ENCODE peak calls at places on chromosomes 6 and 20, in seven cellular contexts. One of them, this sample, is unnamed.

GRCh38 chr20:48460681-48461080 is 367.1 kb downstream of the PREX1 start:
- DNase-seq in astrocyte of the cerebellum: no peak
- DNase-seq in HFF-Myc: no peak
- DNase-seq in hepatocyte: no peak
- DNase-seq in CD8-positive, alpha-beta T cell: no peak
- DNase-seq in CD4-positive, alpha-beta memory T cell: no peak
- DNase-seq in skeletal muscle cell: no peak
- DNase-seq in this sample: no peak

GRCh38 chr6:146027586-146028249 is 1.1 kb upstream of the GRM1 start:
- DNase-seq in skeletal muscle cell: no peak
- DNase-seq in hepatocyte: no peak
- DNase-seq in CD8-positive, alpha-beta T cell: no peak
- DNase-seq in CD4-positive, alpha-beta memory T cell: no peak
- DNase-seq in astrocyte of the cerebellum: no peak
- DNase-seq in HFF-Myc: no peak
- DNase-seq in this sample: no peak

GRCh38 chr20:24492031-24492607 is 22.7 kb downstream of the SYNDIG1 start:
- DNase-seq in astrocyte of the cerebellum: no peak
- DNase-seq in hepatocyte: no peak
- DNase-seq in CD4-positive, alpha-beta memory T cell: no peak
- DNase-seq in CD8-positive, alpha-beta T cell: no peak
- DNase-seq in HFF-Myc: no peak
- DNase-seq in skeletal muscle cell: no peak
- DNase-seq in this sample: no peak

GRCh38 chr6:157853902-157854481 is 30.9 kb downstream of the SNX9 start:
- DNase-seq in skeletal muscle cell: no peak
- DNase-seq in CD4-positive, alpha-beta memory T cell: no peak
- DNase-seq in astrocyte of the cerebellum: no peak
- DNase-seq in HFF-Myc: no peak
- DNase-seq in CD8-positive, alpha-beta T cell: no peak
- DNase-seq in hepatocyte: no peak
- DNase-seq in this sample: peak

GRCh38 chr6:12679291-12679690 is 37.3 kb upstream of the PHACTR1 start:
- DNase-seq in astrocyte of the cerebellum: no peak
- DNase-seq in CD8-positive, alpha-beta T cell: no peak
- DNase-seq in hepatocyte: peak
- DNase-seq in HFF-Myc: no peak
- DNase-seq in CD4-positive, alpha-beta memory T cell: no peak
- DNase-seq in skeletal muscle cell: no peak
- DNase-seq in this sample: no peak

GRCh38 chr6:142322066-142322465 is 20.3 kb downstream of the ADGRG6 start:
- DNase-seq in hepatocyte: no peak
- DNase-seq in CD4-positive, alpha-beta memory T cell: no peak
- DNase-seq in CD8-positive, alpha-beta T cell: no peak
- DNase-seq in astrocyte of the cerebellum: no peak
- DNase-seq in skeletal muscle cell: no peak
- DNase-seq in HFF-Myc: no peak
- DNase-seq in this sample: no peak

GRCh38 chr6:163790296-163790840 is 375.9 kb downstream of the QKI start:
- DNase-seq in CD8-positive, alpha-beta T cell: no peak
- DNase-seq in astrocyte of the cerebellum: peak
- DNase-seq in skeletal muscle cell: peak
- DNase-seq in CD4-positive, alpha-beta memory T cell: no peak
- DNase-seq in hepatocyte: peak
- DNase-seq in HFF-Myc: no peak
- DNase-seq in this sample: no peak

GRCh38 chr6:148530976-148531375 is 188.3 kb downstream of the SASH1 start:
- DNase-seq in astrocyte of the cerebellum: no peak
- DNase-seq in hepatocyte: no peak
- DNase-seq in CD8-positive, alpha-beta T cell: no peak
- DNase-seq in skeletal muscle cell: no peak
- DNase-seq in CD4-positive, alpha-beta memory T cell: no peak
- DNase-seq in HFF-Myc: no peak
- DNase-seq in this sample: no peak

GRCh38 chr6:38508894-38509293 is 130.8 kb downstream of the BTBD9 start:
- DNase-seq in CD8-positive, alpha-beta T cell: no peak
- DNase-seq in CD4-positive, alpha-beta memory T cell: no peak
- DNase-seq in HFF-Myc: peak
- DNase-seq in skeletal muscle cell: peak
- DNase-seq in hepatocyte: no peak
- DNase-seq in astrocyte of the cerebellum: no peak
- DNase-seq in this sample: no peak

GRCh38 chr6:53326372-53327016 is 22.3 kb downstream of the ELOVL5 start:
- DNase-seq in astrocyte of the cerebellum: peak
- DNase-seq in HFF-Myc: peak
- DNase-seq in CD8-positive, alpha-beta T cell: no peak
- DNase-seq in CD4-positive, alpha-beta memory T cell: no peak
- DNase-seq in skeletal muscle cell: peak
- DNase-seq in hepatocyte: peak
- DNase-seq in this sample: no peak

GRCh38 chr6:40894962-40895799 is 143.8 kb downstream of the UNC5CL start:
- DNase-seq in CD8-positive, alpha-beta T cell: no peak
- DNase-seq in astrocyte of the cerebellum: peak
- DNase-seq in skeletal muscle cell: no peak
- DNase-seq in CD4-positive, alpha-beta memory T cell: no peak
- DNase-seq in HFF-Myc: no peak
- DNase-seq in hepatocyte: peak
- DNase-seq in this sample: no peak

GRCh38 chr6:163745566-163746400 is 331.3 kb downstream of the QKI start:
- DNase-seq in astrocyte of the cerebellum: peak
- DNase-seq in CD8-positive, alpha-beta T cell: no peak
- DNase-seq in hepatocyte: peak
- DNase-seq in HFF-Myc: peak
- DNase-seq in CD4-positive, alpha-beta memory T cell: no peak
- DNase-seq in skeletal muscle cell: peak
- DNase-seq in this sample: no peak

GRCh38 chr20:10673176-10673830 is 496 bp downstream of the JAG1 start:
- DNase-seq in HFF-Myc: no peak
- DNase-seq in CD4-positive, alpha-beta memory T cell: no peak
- DNase-seq in skeletal muscle cell: no peak
- DNase-seq in CD8-positive, alpha-beta T cell: no peak
- DNase-seq in hepatocyte: peak
- DNase-seq in astrocyte of the cerebellum: no peak
- DNase-seq in this sample: no peak

GRCh38 chr6:19024737-19025136 is 637.6 kb downstream of the RNF144B start:
- DNase-seq in CD8-positive, alpha-beta T cell: no peak
- DNase-seq in CD4-positive, alpha-beta memory T cell: no peak
- DNase-seq in hepatocyte: peak
- DNase-seq in HFF-Myc: no peak
- DNase-seq in astrocyte of the cerebellum: peak
- DNase-seq in skeletal muscle cell: no peak
- DNase-seq in this sample: peak

GRCh38 chr6:29651413-29652197 is 5.3 kb upstream of the MOG start:
- DNase-seq in astrocyte of the cerebellum: no peak
- DNase-seq in CD4-positive, alpha-beta memory T cell: no peak
- DNase-seq in HFF-Myc: no peak
- DNase-seq in hepatocyte: peak
- DNase-seq in CD8-positive, alpha-beta T cell: no peak
- DNase-seq in skeletal muscle cell: no peak
- DNase-seq in this sample: peak

GRCh38 chr20:63539092-63539430 is 1.9 kb upstream of the PTK6 start:
- DNase-seq in skeletal muscle cell: no peak
- DNase-seq in CD8-positive, alpha-beta T cell: no peak
- DNase-seq in HFF-Myc: no peak
- DNase-seq in hepatocyte: no peak
- DNase-seq in CD4-positive, alpha-beta memory T cell: peak
- DNase-seq in astrocyte of the cerebellum: no peak
- DNase-seq in this sample: no peak

GRCh38 chr20:43579861-43580793 is 10.6 kb upstream of the IFT52 start:
- DNase-seq in HFF-Myc: no peak
- DNase-seq in CD4-positive, alpha-beta memory T cell: no peak
- DNase-seq in astrocyte of the cerebellum: no peak
- DNase-seq in skeletal muscle cell: no peak
- DNase-seq in hepatocyte: no peak
- DNase-seq in CD8-positive, alpha-beta T cell: no peak
- DNase-seq in this sample: peak

GRCh38 chr6:107655245-107655644 is 165.3 kb downstream of the SOBP start:
- DNase-seq in CD8-positive, alpha-beta T cell: no peak
- DNase-seq in HFF-Myc: no peak
- DNase-seq in skeletal muscle cell: no peak
- DNase-seq in CD4-positive, alpha-beta memory T cell: no peak
- DNase-seq in hepatocyte: no peak
- DNase-seq in astrocyte of the cerebellum: no peak
- DNase-seq in this sample: no peak

GRCh38 chr6:45984347-45984746 is 31.3 kb downstream of the CLIC5 start:
- DNase-seq in HFF-Myc: no peak
- DNase-seq in CD8-positive, alpha-beta T cell: no peak
- DNase-seq in hepatocyte: no peak
- DNase-seq in astrocyte of the cerebellum: no peak
- DNase-seq in CD4-positive, alpha-beta memory T cell: no peak
- DNase-seq in skeletal muscle cell: no peak
- DNase-seq in this sample: no peak

GRCh38 chr6:25834950-25835349 is 3.1 kb upstream of the SLC17A1 start:
- DNase-seq in hepatocyte: no peak
- DNase-seq in astrocyte of the cerebellum: no peak
- DNase-seq in CD8-positive, alpha-beta T cell: no peak
- DNase-seq in skeletal muscle cell: no peak
- DNase-seq in CD4-positive, alpha-beta memory T cell: no peak
- DNase-seq in HFF-Myc: no peak
- DNase-seq in this sample: no peak

GRCh38 chr6:54716869-54717268 is 129.7 kb upstream of the FAM83B start:
- DNase-seq in skeletal muscle cell: no peak
- DNase-seq in astrocyte of the cerebellum: no peak
- DNase-seq in HFF-Myc: peak
- DNase-seq in CD4-positive, alpha-beta memory T cell: no peak
- DNase-seq in hepatocyte: no peak
- DNase-seq in CD8-positive, alpha-beta T cell: no peak
- DNase-seq in this sample: no peak

DNA sequence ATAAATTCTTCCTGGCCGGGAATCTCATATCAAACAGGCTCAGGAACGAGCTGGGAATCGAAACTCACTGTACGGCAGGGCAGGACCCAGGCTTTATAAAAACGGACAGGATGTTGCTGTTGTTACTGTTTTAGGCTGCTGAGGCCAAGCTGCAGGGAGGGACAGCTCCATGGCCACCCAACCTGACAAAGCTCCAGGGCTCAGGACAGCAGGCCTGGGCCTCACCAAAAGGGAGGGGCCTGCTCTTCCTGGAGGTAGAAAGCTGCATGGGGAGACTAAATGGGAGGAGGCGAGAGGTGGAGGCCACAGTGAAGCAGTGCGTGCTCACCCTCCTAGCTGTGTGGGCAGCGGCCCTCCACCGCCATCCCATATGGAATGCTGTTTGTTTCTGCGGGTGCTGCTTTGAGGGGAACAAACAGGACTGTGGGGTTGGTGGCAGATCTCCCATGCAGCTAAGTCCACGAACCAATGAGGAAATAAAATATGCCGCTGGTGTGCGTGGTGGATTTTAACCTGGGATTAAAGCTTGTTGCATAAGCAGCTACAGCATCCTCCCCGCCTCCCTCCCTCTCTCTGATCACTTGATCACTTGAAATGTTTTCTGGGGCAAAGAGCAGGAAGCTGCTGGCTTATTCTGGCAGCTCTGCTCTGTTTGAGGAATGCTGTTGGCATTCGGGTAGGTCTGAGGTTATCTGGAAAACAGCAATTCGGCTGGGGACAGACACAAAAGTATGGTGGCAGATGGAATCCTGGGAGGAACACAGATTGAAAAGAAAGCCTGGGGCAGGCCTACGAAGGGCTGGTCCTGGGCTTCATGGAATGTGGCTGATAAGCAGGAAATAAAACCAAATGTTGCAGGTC is 2.4 kb upstream of the ZMYND8 start:
- DNase-seq in astrocyte of the cerebellum: no peak
- DNase-seq in CD8-positive, alpha-beta T cell: no peak
- DNase-seq in HFF-Myc: no peak
- DNase-seq in hepatocyte: peak
- DNase-seq in CD4-positive, alpha-beta memory T cell: no peak
- DNase-seq in skeletal muscle cell: peak
- DNase-seq in this sample: no peak
- H3K4me3 ChIP-seq in astrocyte of the cerebellum: no peak
- H3K4me3 ChIP-seq in CD8-positive, alpha-beta T cell: no peak
- H3K4me3 ChIP-seq in HFF-Myc: peak
- H3K4me3 ChIP-seq in hepatocyte: no peak
- H3K4me3 ChIP-seq in CD4-positive, alpha-beta memory T cell: no peak
- H3K4me3 ChIP-seq in skeletal muscle cell: peak
- H3K4me3 ChIP-seq in this sample: no peak

GRCh38 chr20:20003088-20003954 is 13.8 kb upstream of the NAA20 start:
- DNase-seq in hepatocyte: no peak
- DNase-seq in astrocyte of the cerebellum: no peak
- DNase-seq in CD8-positive, alpha-beta T cell: no peak
- DNase-seq in HFF-Myc: no peak
- DNase-seq in skeletal muscle cell: peak
- DNase-seq in CD4-positive, alpha-beta memory T cell: no peak
- DNase-seq in this sample: no peak
- H3K4me3 ChIP-seq in hepatocyte: no peak
- H3K4me3 ChIP-seq in astrocyte of the cerebellum: no peak
- H3K4me3 ChIP-seq in CD8-positive, alpha-beta T cell: peak
- H3K4me3 ChIP-seq in HFF-Myc: no peak
- H3K4me3 ChIP-seq in skeletal muscle cell: peak
- H3K4me3 ChIP-seq in CD4-positive, alpha-beta memory T cell: no peak
- H3K4me3 ChIP-seq in this sample: no peak

GRCh38 chr6:85241515-85241914 is 208.4 kb upstream of the NT5E start:
- DNase-seq in CD4-positive, alpha-beta memory T cell: no peak
- DNase-seq in CD8-positive, alpha-beta T cell: no peak
- DNase-seq in hepatocyte: no peak
- DNase-seq in astrocyte of the cerebellum: no peak
- DNase-seq in HFF-Myc: no peak
- DNase-seq in skeletal muscle cell: no peak
- DNase-seq in this sample: no peak

GRCh38 chr6:85236636-85237035 is 213.2 kb upstream of the NT5E start:
- DNase-seq in HFF-Myc: no peak
- DNase-seq in astrocyte of the cerebellum: no peak
- DNase-seq in CD8-positive, alpha-beta T cell: no peak
- DNase-seq in skeletal muscle cell: no peak
- DNase-seq in CD4-positive, alpha-beta memory T cell: no peak
- DNase-seq in hepatocyte: no peak
- DNase-seq in this sample: no peak

GRCh38 chr6:85240787-85241186 is 209.1 kb upstream of the NT5E start:
- DNase-seq in CD8-positive, alpha-beta T cell: no peak
- DNase-seq in astrocyte of the cerebellum: no peak
- DNase-seq in CD4-positive, alpha-beta memory T cell: no peak
- DNase-seq in hepatocyte: no peak
- DNase-seq in skeletal muscle cell: no peak
- DNase-seq in HFF-Myc: no peak
- DNase-seq in this sample: no peak
- H3K4me3 ChIP-seq in CD8-positive, alpha-beta T cell: no peak
- H3K4me3 ChIP-seq in astrocyte of the cerebellum: no peak
- H3K4me3 ChIP-seq in CD4-positive, alpha-beta memory T cell: no peak
- H3K4me3 ChIP-seq in hepatocyte: no peak
- H3K4me3 ChIP-seq in skeletal muscle cell: no peak
- H3K4me3 ChIP-seq in HFF-Myc: no peak
- H3K4me3 ChIP-seq in this sample: no peak

DNA sequence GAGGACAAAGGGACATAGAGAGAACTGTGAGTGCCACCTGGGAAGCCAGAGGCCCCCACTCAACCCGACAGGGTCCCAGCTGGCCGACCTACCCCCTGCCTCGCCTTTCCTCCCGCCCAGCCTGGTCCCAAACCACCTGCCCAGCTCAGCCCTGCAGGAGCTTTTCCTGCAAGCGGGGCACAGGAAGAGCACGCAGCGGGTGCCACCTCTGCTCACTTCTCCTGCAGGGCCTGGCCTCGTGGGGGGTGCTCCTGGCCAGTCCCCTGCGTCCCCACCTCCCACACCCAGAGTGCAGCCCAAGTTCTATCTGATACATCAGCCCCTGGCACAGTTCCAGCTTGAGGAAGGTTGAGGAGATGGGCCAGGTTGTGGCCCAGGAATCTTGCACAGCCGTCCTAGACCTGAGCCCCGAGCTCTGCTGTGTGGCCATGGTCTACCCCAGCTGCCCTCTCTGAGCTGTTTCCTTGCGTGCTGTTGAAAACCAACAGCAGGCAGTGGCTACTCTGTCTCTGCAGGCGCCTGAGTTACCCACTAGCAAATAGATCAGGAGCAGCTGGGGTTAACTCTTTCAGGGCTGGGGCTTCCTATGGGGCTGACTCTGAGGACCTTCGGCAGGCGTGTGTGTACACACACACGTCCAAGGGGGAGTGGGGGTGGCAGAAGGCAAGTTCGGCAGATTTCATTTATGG is 1.7 kb downstream of the NECAB3 start:
- DNase-seq in hepatocyte: no peak
- DNase-seq in skeletal muscle cell: no peak
- DNase-seq in CD8-positive, alpha-beta T cell: no peak
- DNase-seq in astrocyte of the cerebellum: no peak
- DNase-seq in HFF-Myc: no peak
- DNase-seq in CD4-positive, alpha-beta memory T cell: no peak
- DNase-seq in this sample: no peak
- H3K4me3 ChIP-seq in hepatocyte: peak
- H3K4me3 ChIP-seq in skeletal muscle cell: peak
- H3K4me3 ChIP-seq in CD8-positive, alpha-beta T cell: no peak
- H3K4me3 ChIP-seq in astrocyte of the cerebellum: peak
- H3K4me3 ChIP-seq in HFF-Myc: peak
- H3K4me3 ChIP-seq in CD4-positive, alpha-beta memory T cell: no peak
- H3K4me3 ChIP-seq in this sample: no peak